ENCODE peak calls at places on chromosome 10, in five cellular contexts. L is MCF 10A, Y is GM18507, P is A172, Z is A549. N is an unnamed sample.

GRCh38 chr10:120586471-120586872 is 129.4 kb downstream of the PLPP4 start:
- DNase-seq in L (peak; percentile 55), Y (no peak), P (peak; percentile 11), Z (no peak), N (peak; percentile 91)

GRCh38 chr10:21926949-21927348 is 76.6 kb downstream of the DNAJC1 start:
- DNase-seq in L (peak; percentile 92), Y (no peak), P (peak; percentile 87), Z (peak; percentile 74), N (peak; percentile 93)

GRCh38 chr10:49359349-49360231 is 36.3 kb downstream of the DRGX start:
- DNase-seq in L (peak; percentile 34), Y (no peak), P (peak; percentile 10), Z (no peak), N (no peak)

GRCh38 chr10:98376485-98376884 is 38.5 kb downstream of the PYROXD2 start:
- DNase-seq in L (no peak), Y (no peak), P (no peak), Z (no peak), N (no peak)

GRCh38 chr10:11159543-11160215 is 142.0 kb downstream of the CELF2 start:
- DNase-seq in L (no peak), Y (no peak), P (no peak), Z (no peak), N (no peak)

GRCh38 chr10:69352569-69353264 is 64.0 kb downstream of the TACR2 start:
- DNase-seq in L (no peak), Y (no peak), P (peak; percentile 71), Z (no peak), N (no peak)

GRCh38 chr10:23120001-23120934 is 24.9 kb downstream of the MSRB2 start:
- DNase-seq in L (no peak), Y (no peak), P (no peak), Z (no peak), N (no peak)

GRCh38 chr10:96618648-96619047 is 31.8 kb upstream of the TM9SF3 start:
- DNase-seq in L (peak; percentile 60), Y (no peak), P (peak; percentile 16), Z (no peak), N (no peak)

GRCh38 chr10:30553625-30554442 is 75.7 kb downstream of the LYZL2 start:
- DNase-seq in L (no peak), Y (no peak), P (no peak), Z (peak; percentile 52), N (no peak)

GRCh38 chr10:132508497-132509443 is 28.8 kb upstream of the INPP5A start:
- DNase-seq in L (no peak), Y (no peak), P (no peak), Z (peak; percentile 22), N (no peak)

N was measured in foreskin keratinocyte.